ENCODE peak calls at places on chromosomes 5 and 9, in ten cellular contexts. One of them, this sample, is unnamed.

GRCh38 chr9:122205176-122205575 is 23.6 kb downstream of the LHX6 start:
- DNase-seq in K562: no peak
- DNase-seq in HepG2: no peak
- DNase-seq in upper lobe of left lung: no peak
- DNase-seq in H1: no peak
- DNase-seq in GM12878: no peak
- DNase-seq in SK-N-SH: no peak
- DNase-seq in suprapubic skin: no peak
- DNase-seq in transverse colon: no peak
- DNase-seq in stomach: no peak
- DNase-seq in this sample: no peak

GRCh38 chr5:122463221-122463620 is 151.2 kb downstream of the SNCAIP start:
- DNase-seq in K562: no peak
- DNase-seq in HepG2: no peak
- DNase-seq in upper lobe of left lung: no peak
- DNase-seq in H1: no peak
- DNase-seq in GM12878: no peak
- DNase-seq in SK-N-SH: no peak
- DNase-seq in suprapubic skin: no peak
- DNase-seq in transverse colon: no peak
- DNase-seq in stomach: no peak
- DNase-seq in this sample: no peak

GRCh38 chr9:23492126-23493002 is 333.7 kb downstream of the ELAVL2 start:
- DNase-seq in K562: no peak
- DNase-seq in HepG2: peak; percentile 31
- DNase-seq in upper lobe of left lung: no peak
- DNase-seq in H1: peak; percentile 15
- DNase-seq in GM12878: no peak
- DNase-seq in SK-N-SH: peak; percentile 46
- DNase-seq in suprapubic skin: no peak
- DNase-seq in transverse colon: no peak
- DNase-seq in stomach: no peak
- DNase-seq in this sample: no peak

GRCh38 chr5:100643473-100643872 is 108.3 kb downstream of the FAM174A start:
- DNase-seq in K562: no peak
- DNase-seq in HepG2: no peak
- DNase-seq in upper lobe of left lung: no peak
- DNase-seq in H1: no peak
- DNase-seq in GM12878: no peak
- DNase-seq in SK-N-SH: no peak
- DNase-seq in suprapubic skin: no peak
- DNase-seq in transverse colon: no peak
- DNase-seq in stomach: no peak
- DNase-seq in this sample: no peak

GRCh38 chr5:96794757-96795156 is 13.0 kb downstream of the ERAP1 start:
- DNase-seq in K562: no peak
- DNase-seq in HepG2: no peak
- DNase-seq in upper lobe of left lung: no peak
- DNase-seq in H1: no peak
- DNase-seq in GM12878: no peak
- DNase-seq in SK-N-SH: no peak
- DNase-seq in suprapubic skin: no peak
- DNase-seq in transverse colon: no peak
- DNase-seq in stomach: no peak
- DNase-seq in this sample: no peak

GRCh38 chr9:131734165-131734610 is 5.7 kb downstream of the RAPGEF1 start:
- DNase-seq in K562: no peak
- DNase-seq in HepG2: no peak
- DNase-seq in upper lobe of left lung: no peak
- DNase-seq in H1: no peak
- DNase-seq in GM12878: no peak
- DNase-seq in SK-N-SH: peak; percentile 56
- DNase-seq in suprapubic skin: no peak
- DNase-seq in transverse colon: peak; percentile 89
- DNase-seq in stomach: peak; percentile 82
- DNase-seq in this sample: no peak

GRCh38 chr9:129415031-129415953 is 205.6 kb downstream of the C9orf50 start:
- DNase-seq in K562: no peak
- DNase-seq in HepG2: peak; percentile 47
- DNase-seq in upper lobe of left lung: no peak
- DNase-seq in H1: no peak
- DNase-seq in GM12878: no peak
- DNase-seq in SK-N-SH: no peak
- DNase-seq in suprapubic skin: peak; percentile 76
- DNase-seq in transverse colon: no peak
- DNase-seq in stomach: no peak
- DNase-seq in this sample: peak; percentile 59

GRCh38 chr5:138180183-138180782 is 1.4 kb downstream of the KIF20A start:
- DNase-seq in K562: peak; percentile 79
- DNase-seq in HepG2: peak; percentile 73
- DNase-seq in upper lobe of left lung: no peak
- DNase-seq in H1: no peak
- DNase-seq in GM12878: peak; percentile 62
- DNase-seq in SK-N-SH: peak; percentile 42
- DNase-seq in suprapubic skin: no peak
- DNase-seq in transverse colon: no peak
- DNase-seq in stomach: no peak
- DNase-seq in this sample: no peak

GRCh38 chr9:38024036-38024681 is 44.9 kb downstream of the SHB start:
- DNase-seq in K562: no peak
- DNase-seq in HepG2: peak; percentile 91
- DNase-seq in upper lobe of left lung: no peak
- DNase-seq in H1: no peak
- DNase-seq in GM12878: no peak
- DNase-seq in SK-N-SH: no peak
- DNase-seq in suprapubic skin: no peak
- DNase-seq in transverse colon: peak; percentile 43
- DNase-seq in stomach: no peak
- DNase-seq in this sample: peak; percentile 46

GRCh38 chr9:38025166-38025565 is 43.9 kb downstream of the SHB start:
- DNase-seq in K562: no peak
- DNase-seq in HepG2: no peak
- DNase-seq in upper lobe of left lung: no peak
- DNase-seq in H1: no peak
- DNase-seq in GM12878: no peak
- DNase-seq in SK-N-SH: no peak
- DNase-seq in suprapubic skin: no peak
- DNase-seq in transverse colon: no peak
- DNase-seq in stomach: no peak
- DNase-seq in this sample: no peak

GRCh38 chr9:38026840-38027527 is 42.0 kb downstream of the SHB start:
- DNase-seq in K562: no peak
- DNase-seq in HepG2: no peak
- DNase-seq in upper lobe of left lung: no peak
- DNase-seq in H1: no peak
- DNase-seq in GM12878: no peak
- DNase-seq in SK-N-SH: no peak
- DNase-seq in suprapubic skin: no peak
- DNase-seq in transverse colon: peak; percentile 46
- DNase-seq in stomach: no peak
- DNase-seq in this sample: no peak

GRCh38 chr9:38027714-38028113 is 41.3 kb downstream of the SHB start:
- DNase-seq in K562: no peak
- DNase-seq in HepG2: no peak
- DNase-seq in upper lobe of left lung: no peak
- DNase-seq in H1: no peak
- DNase-seq in GM12878: no peak
- DNase-seq in SK-N-SH: no peak
- DNase-seq in suprapubic skin: no peak
- DNase-seq in transverse colon: no peak
- DNase-seq in stomach: no peak
- DNase-seq in this sample: no peak

DNA sequence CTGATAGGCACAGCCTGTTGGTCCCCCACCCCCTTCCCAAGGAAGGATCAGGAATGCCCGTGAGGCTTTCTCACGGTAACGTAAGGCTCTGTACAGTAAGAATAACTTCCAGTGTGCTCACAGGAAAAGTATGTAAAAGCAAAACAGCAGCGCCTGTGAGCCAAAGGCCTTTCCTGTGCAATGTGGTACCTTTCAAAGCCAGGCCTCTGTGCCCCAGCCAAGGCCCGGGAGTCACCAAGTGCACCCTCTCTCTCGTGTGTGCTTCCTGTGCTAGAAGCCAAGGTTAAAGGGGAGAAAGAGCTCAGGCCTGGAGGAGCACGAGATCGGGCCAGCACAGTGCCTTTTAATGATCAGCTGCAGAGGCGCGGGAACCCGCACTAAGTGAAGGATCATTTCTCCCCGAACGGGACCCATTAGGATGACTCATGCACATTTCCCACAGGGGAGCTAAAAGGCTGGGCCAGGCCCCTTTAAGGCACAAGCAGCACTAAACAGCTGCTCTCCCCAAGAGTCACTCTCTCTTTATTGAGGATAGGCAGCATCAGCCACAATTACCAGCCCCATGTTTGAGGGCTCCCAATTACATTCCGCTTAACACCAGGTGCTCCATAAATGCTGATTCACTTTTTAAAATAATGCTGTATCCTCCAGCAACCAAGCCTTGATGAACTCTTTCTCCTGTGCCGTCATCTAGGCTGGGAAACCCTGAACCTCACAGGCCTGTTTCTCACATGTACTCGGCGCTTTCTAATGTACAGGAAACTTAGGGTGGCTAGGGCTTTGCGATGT is 42.8 kb downstream of the SHB start:
- DNase-seq in K562: peak; percentile 66
- DNase-seq in HepG2: peak; percentile 29
- DNase-seq in upper lobe of left lung: no peak
- DNase-seq in H1: no peak
- DNase-seq in GM12878: no peak
- DNase-seq in SK-N-SH: peak; percentile 47
- DNase-seq in suprapubic skin: no peak
- DNase-seq in transverse colon: no peak
- DNase-seq in stomach: no peak
- DNase-seq in this sample: peak; percentile 65
- TF ChIP-seq EP300 in K562: no peak
- TF ChIP-seq EP300 in HepG2: no peak
- TF ChIP-seq EP300 in upper lobe of left lung: no peak
- TF ChIP-seq EP300 in H1: no peak
- TF ChIP-seq EP300 in GM12878: no peak
- TF ChIP-seq EP300 in SK-N-SH: peak; percentile 67
- TF ChIP-seq EP300 in suprapubic skin: no peak
- TF ChIP-seq EP300 in transverse colon: no peak
- TF ChIP-seq EP300 in stomach: no peak
- TF ChIP-seq EP300 in this sample: no peak

GRCh38 chr9:5762421-5762820 is 70.5 kb downstream of the ERMP1 start:
- DNase-seq in K562: no peak
- DNase-seq in HepG2: no peak
- DNase-seq in upper lobe of left lung: no peak
- DNase-seq in H1: no peak
- DNase-seq in GM12878: no peak
- DNase-seq in SK-N-SH: no peak
- DNase-seq in suprapubic skin: no peak
- DNase-seq in transverse colon: no peak
- DNase-seq in stomach: no peak
- DNase-seq in this sample: no peak

GRCh38 chr9:5767968-5768932 is 64.7 kb downstream of the ERMP1 start:
- DNase-seq in K562: no peak
- DNase-seq in HepG2: no peak
- DNase-seq in upper lobe of left lung: no peak
- DNase-seq in H1: no peak
- DNase-seq in GM12878: peak; percentile 66
- DNase-seq in SK-N-SH: no peak
- DNase-seq in suprapubic skin: no peak
- DNase-seq in transverse colon: no peak
- DNase-seq in stomach: no peak
- DNase-seq in this sample: no peak

GRCh38 chr9:5760338-5760737 is 72.6 kb downstream of the ERMP1 start:
- DNase-seq in K562: no peak
- DNase-seq in HepG2: no peak
- DNase-seq in upper lobe of left lung: no peak
- DNase-seq in H1: no peak
- DNase-seq in GM12878: no peak
- DNase-seq in SK-N-SH: no peak
- DNase-seq in suprapubic skin: no peak
- DNase-seq in transverse colon: no peak
- DNase-seq in stomach: no peak
- DNase-seq in this sample: no peak

DNA sequence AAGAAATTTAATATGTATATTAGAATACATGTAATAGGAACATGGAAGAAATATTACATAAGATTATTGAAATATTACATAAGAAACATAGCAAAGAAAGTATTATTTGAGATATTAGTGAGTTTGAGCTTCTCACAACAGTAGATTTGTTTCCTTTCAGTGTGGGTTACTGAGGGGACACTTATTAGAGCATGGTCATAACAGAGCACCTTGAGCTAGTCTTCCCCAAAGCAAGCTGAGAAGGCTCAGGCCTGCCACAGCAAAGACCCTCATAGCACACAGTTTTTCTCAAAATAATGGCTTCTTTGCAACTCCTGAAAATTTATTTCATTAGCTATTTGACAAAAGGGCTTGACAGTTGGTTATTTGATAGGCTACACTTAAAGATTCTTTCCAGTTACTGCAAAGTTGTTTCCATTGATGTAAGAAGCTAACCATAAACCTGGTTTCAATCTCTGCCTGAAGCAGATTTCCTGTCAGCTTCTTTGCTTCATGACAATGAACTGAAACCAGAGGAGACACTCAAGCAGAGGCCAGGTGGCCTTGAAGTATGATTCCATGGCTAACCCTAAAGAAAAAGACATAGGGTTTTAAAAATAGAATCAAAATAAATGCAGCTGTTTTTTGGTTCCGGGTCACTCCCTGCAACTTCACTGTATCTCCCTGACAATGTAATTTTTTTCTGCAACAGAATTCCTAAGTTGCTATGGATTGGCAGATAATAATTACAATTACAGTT is 68.6 kb downstream of the ERMP1 start:
- DNase-seq in K562: no peak
- DNase-seq in HepG2: no peak
- DNase-seq in upper lobe of left lung: no peak
- DNase-seq in H1: no peak
- DNase-seq in GM12878: peak; percentile 48
- DNase-seq in SK-N-SH: no peak
- DNase-seq in suprapubic skin: no peak
- DNase-seq in transverse colon: no peak
- DNase-seq in stomach: no peak
- DNase-seq in this sample: no peak
- H3K36me3 ChIP-seq in K562: peaks cover 57% of the 10 kb centered on the region
- H3K36me3 ChIP-seq in HepG2: peaks cover 40% of the 10 kb centered on the region
- H3K36me3 ChIP-seq in upper lobe of left lung: peaks cover 20% of the 10 kb centered on the region
- H3K36me3 ChIP-seq in H1: peaks cover 23% of the 10 kb centered on the region
- H3K36me3 ChIP-seq in GM12878: peaks cover 48% of the 10 kb centered on the region
- H3K36me3 ChIP-seq in SK-N-SH: peaks cover 75% of the 10 kb centered on the region
- H3K36me3 ChIP-seq in suprapubic skin: peaks cover 89% of the 10 kb centered on the region
- H3K36me3 ChIP-seq in transverse colon: no peaks in the 10 kb centered on the region
- H3K36me3 ChIP-seq in stomach: peaks cover 45% of the 10 kb centered on the region
- H3K36me3 ChIP-seq in this sample: no peaks in the 10 kb centered on the region

DNA sequence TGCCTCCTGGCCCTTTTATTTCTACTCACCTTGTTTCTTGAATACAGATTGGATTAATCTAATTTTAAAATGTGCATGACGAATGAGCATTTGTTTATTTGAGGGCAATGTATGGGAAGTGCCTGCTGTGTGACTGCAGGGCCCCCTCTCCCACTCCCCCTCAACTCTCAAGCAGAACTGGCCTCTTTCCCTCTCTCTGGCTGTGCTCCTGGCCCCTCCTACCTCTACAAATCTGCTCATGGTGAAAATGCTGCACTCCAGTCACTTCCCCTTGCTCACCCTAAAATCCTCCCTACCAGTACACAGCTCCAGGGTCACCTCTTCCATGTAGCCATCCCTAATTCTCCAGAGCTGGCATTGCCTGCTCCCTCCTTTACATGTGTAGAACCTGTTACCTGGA is 17.2 kb upstream of the NDST1 start:
- DNase-seq in K562: no peak
- DNase-seq in HepG2: no peak
- DNase-seq in upper lobe of left lung: no peak
- DNase-seq in H1: no peak
- DNase-seq in GM12878: no peak
- DNase-seq in SK-N-SH: no peak
- DNase-seq in suprapubic skin: no peak
- DNase-seq in transverse colon: no peak
- DNase-seq in stomach: no peak
- DNase-seq in this sample: no peak
- TF ChIP-seq EP300 in K562: no peak
- TF ChIP-seq EP300 in HepG2: no peak
- TF ChIP-seq EP300 in upper lobe of left lung: no peak
- TF ChIP-seq EP300 in H1: no peak
- TF ChIP-seq EP300 in GM12878: no peak
- TF ChIP-seq EP300 in SK-N-SH: no peak
- TF ChIP-seq EP300 in suprapubic skin: no peak
- TF ChIP-seq EP300 in transverse colon: no peak
- TF ChIP-seq EP300 in stomach: no peak
- TF ChIP-seq EP300 in this sample: no peak

GRCh38 chr5:36965179-36965578 is 88.6 kb downstream of the NIPBL start:
- DNase-seq in K562: no peak
- DNase-seq in HepG2: no peak
- DNase-seq in upper lobe of left lung: no peak
- DNase-seq in H1: no peak
- DNase-seq in GM12878: no peak
- DNase-seq in SK-N-SH: no peak
- DNase-seq in suprapubic skin: no peak
- DNase-seq in transverse colon: no peak
- DNase-seq in stomach: no peak
- DNase-seq in this sample: no peak
- H3K36me3 ChIP-seq in K562: peaks cover 57% of the 10 kb centered on the region
- H3K36me3 ChIP-seq in HepG2: peaks cover 47% of the 10 kb centered on the region
- H3K36me3 ChIP-seq in upper lobe of left lung: peaks cover 6% of the 10 kb centered on the region
- H3K36me3 ChIP-seq in H1: peaks cover 9% of the 10 kb centered on the region
- H3K36me3 ChIP-seq in GM12878: peaks cover 20% of the 10 kb centered on the region
- H3K36me3 ChIP-seq in SK-N-SH: peaks cover 65% of the 10 kb centered on the region
- H3K36me3 ChIP-seq in suprapubic skin: peaks cover 44% of the 10 kb centered on the region
- H3K36me3 ChIP-seq in transverse colon: no peaks in the 10 kb centered on the region
- H3K36me3 ChIP-seq in stomach: peaks cover 14% of the 10 kb centered on the region
- H3K36me3 ChIP-seq in this sample: no peaks in the 10 kb centered on the region